ENCODE peak calls at places on chromosomes 13 and 19, in eight cellular contexts. B is Right ventricle myocardium superior; A is keratinocyte; U is HT1080; I is aorta; E is lung microvascular endothelial cell; K is AG08396; V is stimulated activated naive CD8-positive, alpha-beta T cell treated with anti-CD3 and anti-CD28 coated beads, Interleukin-15, amount 100 ng/mL, for 72 hours. J is an unnamed sample.
A peak's percentile ranks its signal among the peaks of the same experiment; 100 is the strongest.

GRCh38 chr13:89695343-89696257 is 1651.9 kb upstream of the MIR17HG start:
- DNase-seq in B (no peak), A (peak; percentile 13), U (peak; percentile 60), I (no peak), E (peak; percentile 10), K (no peak), V (no peak), J (no peak)

GRCh38 chr19:10009269-10009665 is 1.0 kb downstream of the COL5A3 start:
- DNase-seq in B (peak; percentile 82), A (no peak), U (peak; percentile 21), I (peak; percentile 68), E (peak; percentile 81), K (peak; percentile 89), V (no peak), J (no peak)

GRCh38 chr19:30387311-30388115 is 15.3 kb downstream of the ZNF536 start:
- DNase-seq in B (peak; percentile 50), A (no peak), U (no peak), I (no peak), E (no peak), K (no peak), V (no peak), J (no peak)

GRCh38 chr13:31236211-31236786 is 36.5 kb downstream of the B3GLCT start:
- DNase-seq in B (no peak), A (no peak), U (peak; percentile 25), I (no peak), E (peak; percentile 51), K (peak; percentile 40), V (no peak), J (peak; percentile 14)

GRCh38 chr19:38877781-38878574 is at the start of gene RINL:
- DNase-seq in B (peak; percentile 54), A (no peak), U (no peak), I (no peak), E (peak; percentile 21), K (no peak), V (peak; percentile 78), J (no peak)

GRCh38 chr19:10565028-10565566 is 713 bp downstream of the KRI1 start:
- DNase-seq in B (peak; percentile 68), A (no peak), U (peak; percentile 46), I (no peak), E (peak; percentile 46), K (peak; percentile 73), V (peak; percentile 68), J (no peak)

GRCh38 chr19:1228161-1228560 is 9.6 kb downstream of the CBARP start:
- DNase-seq in B (no peak), A (no peak), U (no peak), I (no peak), E (no peak), K (no peak), V (no peak), J (no peak)

GRCh38 chr13:80083516-80084085 is 257.3 kb downstream of the SPRY2 start:
- DNase-seq in B (no peak), A (no peak), U (peak; percentile 38), I (no peak), E (peak; percentile 42), K (peak; percentile 5), V (no peak), J (no peak)

GRCh38 chr13:59120297-59120843 is 1043.4 kb downstream of the DIAPH3 start:
- DNase-seq in B (no peak), A (no peak), U (no peak), I (no peak), E (no peak), K (no peak), V (no peak), J (no peak)

GRCh38 chr19:42269518-42270345 is 680 bp downstream of the CIC start:
- DNase-seq in B (peak; percentile 55), A (no peak), U (no peak), I (peak; percentile 61), E (no peak), K (no peak), V (no peak), J (no peak)

GRCh38 chr13:106573855-106574254 is 5.9 kb upstream of the ARGLU1 start:
- DNase-seq in B (peak; percentile 64), A (no peak), U (no peak), I (peak; percentile 73), E (no peak), K (peak; percentile 23), V (no peak), J (peak; percentile 48)

GRCh38 chr13:63198076-63198475 is 1782.4 kb upstream of the PCDH20 start:
- DNase-seq in B (no peak), A (no peak), U (no peak), I (no peak), E (no peak), K (no peak), V (no peak), J (no peak)

GRCh38 chr19:34712606-34713261 is 21.3 kb upstream of the ZNF181 start:
- DNase-seq in B (no peak), A (no peak), U (peak; percentile 53), I (no peak), E (peak; percentile 86), K (peak; percentile 68), V (peak; percentile 59), J (peak; percentile 15)

GRCh38 chr13:75430618-75431209 is 51.3 kb downstream of the TBC1D4 start:
- DNase-seq in B (no peak), A (no peak), U (no peak), I (no peak), E (no peak), K (no peak), V (no peak), J (no peak)

GRCh38 chr19:30180691-30181090 is 191.5 kb upstream of the ZNF536 start:
- DNase-seq in B (no peak), A (no peak), U (no peak), I (no peak), E (no peak), K (no peak), V (no peak), J (no peak)

GRCh38 chr13:23778879-23779278 is 110.3 kb downstream of the MIPEP start:
- DNase-seq in B (no peak), A (no peak), U (no peak), I (no peak), E (no peak), K (peak; percentile 12), V (no peak), J (no peak)

GRCh38 chr13:48158290-48158689 is 63.4 kb upstream of the MED4 start:
- DNase-seq in B (no peak), A (no peak), U (no peak), I (no peak), E (peak; percentile 14), K (no peak), V (no peak), J (no peak)

GRCh38 chr13:37306778-37307544 is 201.5 kb upstream of the CSNK1A1L start:
- DNase-seq in B (no peak), A (peak; percentile 77), U (peak; percentile 96), I (no peak), E (peak; percentile 87), K (peak; percentile 62), V (no peak), J (peak; percentile 90)

GRCh38 chr19:3932931-3933810 is at the start of gene NMRK2:
- DNase-seq in B (peak; percentile 76), A (no peak), U (no peak), I (no peak), E (no peak), K (no peak), V (no peak), J (no peak)

GRCh38 chr13:111005364-111005763 is 90.5 kb upstream of the ANKRD10 start:
- DNase-seq in B (no peak), A (no peak), U (peak; percentile 73), I (no peak), E (peak; percentile 49), K (peak; percentile 23), V (no peak), J (no peak)

GRCh38 chr13:31896427-31896826 is 135.1 kb upstream of the FRY start:
- DNase-seq in B (peak; percentile 45), A (no peak), U (peak; percentile 24), I (no peak), E (no peak), K (peak; percentile 10), V (no peak), J (peak; percentile 94)

GRCh38 chr19:19033176-19033425 is 216 bp downstream of the SUGP2 start:
- DNase-seq in B (no peak), A (no peak), U (no peak), I (no peak), E (no peak), K (no peak), V (no peak), J (no peak)

GRCh38 chr19:46714523-46715106 is 2.3 kb downstream of the PRKD2 start:
- DNase-seq in B (no peak), A (no peak), U (no peak), I (peak; percentile 40), E (no peak), K (no peak), V (peak; percentile 75), J (no peak)

GRCh38 chr19:16649734-16650133 is 10.2 kb downstream of the SMIM7 start:
- DNase-seq in B (no peak), A (no peak), U (no peak), I (no peak), E (peak; percentile 74), K (no peak), V (no peak), J (no peak)

GRCh38 chr13:107586216-107586615 is 629.1 kb downstream of the LIG4 start:
- DNase-seq in B (no peak), A (no peak), U (no peak), I (no peak), E (peak; percentile 58), K (peak; percentile 12), V (no peak), J (peak; percentile 45)

GRCh38 chr19:29245221-29245620 is 32.3 kb upstream of the UQCRFS1 start:
- DNase-seq in B (no peak), A (no peak), U (no peak), I (no peak), E (no peak), K (no peak), V (no peak), J (no peak)

GRCh38 chr13:97322740-97323342 is 100.7 kb downstream of the MBNL2 start:
- DNase-seq in B (no peak), A (no peak), U (no peak), I (no peak), E (no peak), K (no peak), V (no peak), J (no peak)

J was measured in GM04503.